ENCODE peak calls at places on chromosome 1, in four cellular contexts. One of them, this sample, is unnamed.

GRCh38 chr1:186682721-186683120 is 2.5 kb upstream of the PTGS2 start:
- DNase-seq in stimulated activated CD8-positive, alpha-beta memory T cell treated with anti-CD3 and anti-CD28 coated beads, Interleukin-4, amount 100 ng/mL, for 48 hours: no peak
- DNase-seq in activated T-helper 2 cell treated with anti-CD3 and anti-CD28 coated beads, Interferon-gamma antibody, Interleukin-2, Interleukin-4, amounts not matched to agents 10 μg/mL and 5 μg/mL and 100 μg/mL, durations not matched to agents 14 hours and 24 hours and 36 hours: no peak
- DNase-seq in pancreas: no peak
- DNase-seq in this sample: no peak

GRCh38 chr1:231311696-231312095 is 26.0 kb downstream of the EXOC8 start:
- DNase-seq in activated T-helper 2 cell treated with anti-CD3 and anti-CD28 coated beads, Interferon-gamma antibody, Interleukin-2, Interleukin-4, amounts not matched to agents 10 μg/mL and 5 μg/mL and 100 μg/mL, durations not matched to agents 14 hours and 24 hours and 36 hours: no peak
- DNase-seq in stimulated activated CD8-positive, alpha-beta memory T cell treated with anti-CD3 and anti-CD28 coated beads, Interleukin-4, amount 100 ng/mL, for 48 hours: no peak
- DNase-seq in pancreas: no peak
- DNase-seq in this sample: no peak

GRCh38 chr1:107739183-107739582 is 225.8 kb downstream of the VAV3 start:
- DNase-seq in activated T-helper 2 cell treated with anti-CD3 and anti-CD28 coated beads, Interferon-gamma antibody, Interleukin-2, Interleukin-4, amounts not matched to agents 10 μg/mL and 5 μg/mL and 100 μg/mL, durations not matched to agents 14 hours and 24 hours and 36 hours: no peak
- DNase-seq in pancreas: no peak
- DNase-seq in stimulated activated CD8-positive, alpha-beta memory T cell treated with anti-CD3 and anti-CD28 coated beads, Interleukin-4, amount 100 ng/mL, for 48 hours: no peak
- DNase-seq in this sample: no peak

GRCh38 chr1:229768232-229768631 is 142.2 kb downstream of the URB2 start:
- DNase-seq in stimulated activated CD8-positive, alpha-beta memory T cell treated with anti-CD3 and anti-CD28 coated beads, Interleukin-4, amount 100 ng/mL, for 48 hours: no peak
- DNase-seq in pancreas: no peak
- DNase-seq in activated T-helper 2 cell treated with anti-CD3 and anti-CD28 coated beads, Interferon-gamma antibody, Interleukin-2, Interleukin-4, amounts not matched to agents 10 μg/mL and 5 μg/mL and 100 μg/mL, durations not matched to agents 14 hours and 24 hours and 36 hours: no peak
- DNase-seq in this sample: no peak

GRCh38 chr1:7827134-7827955 is 25.5 kb downstream of the UTS2 start:
- DNase-seq in stimulated activated CD8-positive, alpha-beta memory T cell treated with anti-CD3 and anti-CD28 coated beads, Interleukin-4, amount 100 ng/mL, for 48 hours: peak
- DNase-seq in activated T-helper 2 cell treated with anti-CD3 and anti-CD28 coated beads, Interferon-gamma antibody, Interleukin-2, Interleukin-4, amounts not matched to agents 10 μg/mL and 5 μg/mL and 100 μg/mL, durations not matched to agents 14 hours and 24 hours and 36 hours: peak
- DNase-seq in pancreas: no peak
- DNase-seq in this sample: no peak

GRCh38 chr1:156052862-156053769 is 482 bp downstream of the UBQLN4 start:
- DNase-seq in activated T-helper 2 cell treated with anti-CD3 and anti-CD28 coated beads, Interferon-gamma antibody, Interleukin-2, Interleukin-4, amounts not matched to agents 10 μg/mL and 5 μg/mL and 100 μg/mL, durations not matched to agents 14 hours and 24 hours and 36 hours: peak
- DNase-seq in stimulated activated CD8-positive, alpha-beta memory T cell treated with anti-CD3 and anti-CD28 coated beads, Interleukin-4, amount 100 ng/mL, for 48 hours: peak
- DNase-seq in pancreas: peak
- DNase-seq in this sample: peak

GRCh38 chr1:111920221-111921024 is 69.0 kb downstream of the KCND3 start:
- DNase-seq in stimulated activated CD8-positive, alpha-beta memory T cell treated with anti-CD3 and anti-CD28 coated beads, Interleukin-4, amount 100 ng/mL, for 48 hours: no peak
- DNase-seq in activated T-helper 2 cell treated with anti-CD3 and anti-CD28 coated beads, Interferon-gamma antibody, Interleukin-2, Interleukin-4, amounts not matched to agents 10 μg/mL and 5 μg/mL and 100 μg/mL, durations not matched to agents 14 hours and 24 hours and 36 hours: no peak
- DNase-seq in pancreas: no peak
- DNase-seq in this sample: peak

GRCh38 chr1:39788426-39788757 is 273 bp downstream of the BMP8B start:
- DNase-seq in stimulated activated CD8-positive, alpha-beta memory T cell treated with anti-CD3 and anti-CD28 coated beads, Interleukin-4, amount 100 ng/mL, for 48 hours: no peak
- DNase-seq in activated T-helper 2 cell treated with anti-CD3 and anti-CD28 coated beads, Interferon-gamma antibody, Interleukin-2, Interleukin-4, amounts not matched to agents 10 μg/mL and 5 μg/mL and 100 μg/mL, durations not matched to agents 14 hours and 24 hours and 36 hours: no peak
- DNase-seq in pancreas: no peak
- DNase-seq in this sample: no peak

GRCh38 chr1:52904590-52905375 is 16.8 kb downstream of the ECHDC2 start:
- DNase-seq in pancreas: peak
- DNase-seq in stimulated activated CD8-positive, alpha-beta memory T cell treated with anti-CD3 and anti-CD28 coated beads, Interleukin-4, amount 100 ng/mL, for 48 hours: peak
- DNase-seq in activated T-helper 2 cell treated with anti-CD3 and anti-CD28 coated beads, Interferon-gamma antibody, Interleukin-2, Interleukin-4, amounts not matched to agents 10 μg/mL and 5 μg/mL and 100 μg/mL, durations not matched to agents 14 hours and 24 hours and 36 hours: no peak
- DNase-seq in this sample: no peak

GRCh38 chr1:227945891-227946623 is 1.7 kb downstream of the WNT9A start:
- DNase-seq in stimulated activated CD8-positive, alpha-beta memory T cell treated with anti-CD3 and anti-CD28 coated beads, Interleukin-4, amount 100 ng/mL, for 48 hours: no peak
- DNase-seq in pancreas: peak
- DNase-seq in activated T-helper 2 cell treated with anti-CD3 and anti-CD28 coated beads, Interferon-gamma antibody, Interleukin-2, Interleukin-4, amounts not matched to agents 10 μg/mL and 5 μg/mL and 100 μg/mL, durations not matched to agents 14 hours and 24 hours and 36 hours: no peak
- DNase-seq in this sample: no peak

GRCh38 chr1:36934061-36934460 is 100.3 kb downstream of the GRIK3 start:
- DNase-seq in pancreas: no peak
- DNase-seq in stimulated activated CD8-positive, alpha-beta memory T cell treated with anti-CD3 and anti-CD28 coated beads, Interleukin-4, amount 100 ng/mL, for 48 hours: no peak
- DNase-seq in activated T-helper 2 cell treated with anti-CD3 and anti-CD28 coated beads, Interferon-gamma antibody, Interleukin-2, Interleukin-4, amounts not matched to agents 10 μg/mL and 5 μg/mL and 100 μg/mL, durations not matched to agents 14 hours and 24 hours and 36 hours: no peak
- DNase-seq in this sample: no peak

GRCh38 chr1:223887724-223888428 is 42.1 kb upstream of the TP53BP2 start:
- DNase-seq in stimulated activated CD8-positive, alpha-beta memory T cell treated with anti-CD3 and anti-CD28 coated beads, Interleukin-4, amount 100 ng/mL, for 48 hours: no peak
- DNase-seq in activated T-helper 2 cell treated with anti-CD3 and anti-CD28 coated beads, Interferon-gamma antibody, Interleukin-2, Interleukin-4, amounts not matched to agents 10 μg/mL and 5 μg/mL and 100 μg/mL, durations not matched to agents 14 hours and 24 hours and 36 hours: no peak
- DNase-seq in pancreas: no peak
- DNase-seq in this sample: peak

GRCh38 chr1:199959033-199959774 is 68.3 kb upstream of the NR5A2 start:
- DNase-seq in activated T-helper 2 cell treated with anti-CD3 and anti-CD28 coated beads, Interferon-gamma antibody, Interleukin-2, Interleukin-4, amounts not matched to agents 10 μg/mL and 5 μg/mL and 100 μg/mL, durations not matched to agents 14 hours and 24 hours and 36 hours: no peak
- DNase-seq in pancreas: no peak
- DNase-seq in stimulated activated CD8-positive, alpha-beta memory T cell treated with anti-CD3 and anti-CD28 coated beads, Interleukin-4, amount 100 ng/mL, for 48 hours: no peak
- DNase-seq in this sample: no peak

GRCh38 chr1:41023279-41023990 is 1.9 kb upstream of the SLFNL1 start:
- DNase-seq in pancreas: no peak
- DNase-seq in activated T-helper 2 cell treated with anti-CD3 and anti-CD28 coated beads, Interferon-gamma antibody, Interleukin-2, Interleukin-4, amounts not matched to agents 10 μg/mL and 5 μg/mL and 100 μg/mL, durations not matched to agents 14 hours and 24 hours and 36 hours: no peak
- DNase-seq in stimulated activated CD8-positive, alpha-beta memory T cell treated with anti-CD3 and anti-CD28 coated beads, Interleukin-4, amount 100 ng/mL, for 48 hours: no peak
- DNase-seq in this sample: no peak

GRCh38 chr1:245148069-245148468 is 6.7 kb upstream of the KIF26B start:
- DNase-seq in pancreas: no peak
- DNase-seq in activated T-helper 2 cell treated with anti-CD3 and anti-CD28 coated beads, Interferon-gamma antibody, Interleukin-2, Interleukin-4, amounts not matched to agents 10 μg/mL and 5 μg/mL and 100 μg/mL, durations not matched to agents 14 hours and 24 hours and 36 hours: no peak
- DNase-seq in stimulated activated CD8-positive, alpha-beta memory T cell treated with anti-CD3 and anti-CD28 coated beads, Interleukin-4, amount 100 ng/mL, for 48 hours: no peak
- DNase-seq in this sample: no peak

GRCh38 chr1:234495231-234495990 is 16.4 kb upstream of the TARBP1 start:
- DNase-seq in pancreas: no peak
- DNase-seq in stimulated activated CD8-positive, alpha-beta memory T cell treated with anti-CD3 and anti-CD28 coated beads, Interleukin-4, amount 100 ng/mL, for 48 hours: no peak
- DNase-seq in activated T-helper 2 cell treated with anti-CD3 and anti-CD28 coated beads, Interferon-gamma antibody, Interleukin-2, Interleukin-4, amounts not matched to agents 10 μg/mL and 5 μg/mL and 100 μg/mL, durations not matched to agents 14 hours and 24 hours and 36 hours: no peak
- DNase-seq in this sample: peak

GRCh38 chr1:161092621-161093028 is 3.3 kb upstream of the NECTIN4 start:
- DNase-seq in stimulated activated CD8-positive, alpha-beta memory T cell treated with anti-CD3 and anti-CD28 coated beads, Interleukin-4, amount 100 ng/mL, for 48 hours: peak
- DNase-seq in pancreas: peak
- DNase-seq in activated T-helper 2 cell treated with anti-CD3 and anti-CD28 coated beads, Interferon-gamma antibody, Interleukin-2, Interleukin-4, amounts not matched to agents 10 μg/mL and 5 μg/mL and 100 μg/mL, durations not matched to agents 14 hours and 24 hours and 36 hours: no peak
- DNase-seq in this sample: no peak

GRCh38 chr1:155038602-155039307 is 5.1 kb downstream of the DCST1 start:
- DNase-seq in pancreas: no peak
- DNase-seq in stimulated activated CD8-positive, alpha-beta memory T cell treated with anti-CD3 and anti-CD28 coated beads, Interleukin-4, amount 100 ng/mL, for 48 hours: no peak
- DNase-seq in activated T-helper 2 cell treated with anti-CD3 and anti-CD28 coated beads, Interferon-gamma antibody, Interleukin-2, Interleukin-4, amounts not matched to agents 10 μg/mL and 5 μg/mL and 100 μg/mL, durations not matched to agents 14 hours and 24 hours and 36 hours: no peak
- DNase-seq in this sample: no peak

GRCh38 chr1:228393268-228393699 is 13.4 kb downstream of the TRIM11 start:
- DNase-seq in stimulated activated CD8-positive, alpha-beta memory T cell treated with anti-CD3 and anti-CD28 coated beads, Interleukin-4, amount 100 ng/mL, for 48 hours: no peak
- DNase-seq in activated T-helper 2 cell treated with anti-CD3 and anti-CD28 coated beads, Interferon-gamma antibody, Interleukin-2, Interleukin-4, amounts not matched to agents 10 μg/mL and 5 μg/mL and 100 μg/mL, durations not matched to agents 14 hours and 24 hours and 36 hours: no peak
- DNase-seq in pancreas: peak
- DNase-seq in this sample: peak

GRCh38 chr1:117466761-117467160 is 99.5 kb downstream of the MAN1A2 start:
- DNase-seq in activated T-helper 2 cell treated with anti-CD3 and anti-CD28 coated beads, Interferon-gamma antibody, Interleukin-2, Interleukin-4, amounts not matched to agents 10 μg/mL and 5 μg/mL and 100 μg/mL, durations not matched to agents 14 hours and 24 hours and 36 hours: no peak
- DNase-seq in stimulated activated CD8-positive, alpha-beta memory T cell treated with anti-CD3 and anti-CD28 coated beads, Interleukin-4, amount 100 ng/mL, for 48 hours: no peak
- DNase-seq in pancreas: no peak
- DNase-seq in this sample: no peak

GRCh38 chr1:186418503-186418902 is 42.4 kb downstream of the PDC start:
- DNase-seq in stimulated activated CD8-positive, alpha-beta memory T cell treated with anti-CD3 and anti-CD28 coated beads, Interleukin-4, amount 100 ng/mL, for 48 hours: no peak
- DNase-seq in pancreas: no peak
- DNase-seq in activated T-helper 2 cell treated with anti-CD3 and anti-CD28 coated beads, Interferon-gamma antibody, Interleukin-2, Interleukin-4, amounts not matched to agents 10 μg/mL and 5 μg/mL and 100 μg/mL, durations not matched to agents 14 hours and 24 hours and 36 hours: no peak
- DNase-seq in this sample: no peak